ENCODE peak calls at places on chromosomes 1 and 21, in ten cellular contexts. L is psoas muscle, H is HFF-Myc, Z is esophagus muscularis mucosa, O is right atrium auricular region, D is GM12864, C is colonic mucosa, N is tibial nerve, M is hepatocyte, X is GM12878. B is an unnamed sample.

GRCh38 chr1:156128749-156129682 is 14.5 kb downstream of the LMNA start:
- DNase-seq in O (peak), L (peak), N (peak), X (no peak), M (peak), D (no peak), Z (no peak), H (peak), C (no peak), B (peak)

GRCh38 chr1:150810958-150811676 is 3.1 kb upstream of the CTSK start:
- DNase-seq in Z (no peak), C (peak), H (no peak), O (no peak), D (no peak), L (no peak), X (no peak), N (no peak), M (peak), B (no peak)

GRCh38 chr1:207006914-207007313 is 25.6 kb downstream of the C1orf116 start:
- DNase-seq in X (no peak), H (no peak), O (no peak), L (no peak), C (no peak), Z (no peak), D (no peak), N (no peak), M (no peak), B (no peak)

GRCh38 chr1:244381887-244382565 is 69.7 kb downstream of the ADSS2 start:
- DNase-seq in M (no peak), H (peak), D (no peak), O (peak), Z (no peak), C (no peak), L (no peak), N (no peak), X (no peak), B (no peak)

GRCh38 chr1:116806245-116806644 is 52.0 kb downstream of the CD2 start:
- DNase-seq in H (no peak), Z (peak), M (no peak), C (no peak), N (no peak), D (peak), L (no peak), O (peak), X (peak), B (no peak)

GRCh38 chr1:18118078-18118477 is 10.5 kb downstream of the IGSF21 start:
- DNase-seq in C (no peak), X (no peak), D (no peak), H (no peak), L (no peak), Z (no peak), O (no peak), N (no peak), M (no peak), B (peak)

GRCh38 chr1:119636500-119637089 is 11.5 kb downstream of the ZNF697 start:
- DNase-seq in O (no peak), H (no peak), M (no peak), N (no peak), D (no peak), Z (no peak), L (no peak), C (no peak), X (no peak), B (no peak)

GRCh38 chr1:91124989-91125417 is 103.2 kb upstream of the ZNF644 start:
- DNase-seq in C (no peak), Z (no peak), N (no peak), L (no peak), D (peak), O (no peak), M (peak), H (no peak), X (no peak), B (peak)

GRCh38 chr1:111541721-111542120 is 38.3 kb upstream of the ADORA3 start:
- DNase-seq in M (no peak), Z (no peak), N (no peak), O (no peak), H (no peak), C (no peak), X (no peak), L (no peak), D (no peak), B (no peak)

GRCh38 chr21:16502273-16502672 is 772.5 kb downstream of the USP25 start:
- DNase-seq in O (no peak), H (no peak), D (no peak), X (no peak), C (no peak), L (no peak), N (no peak), Z (no peak), M (no peak), B (no peak)

GRCh38 chr1:201153474-201154388 is 543 bp downstream of the TMEM9 start:
- DNase-seq in D (no peak), L (no peak), Z (no peak), M (no peak), C (no peak), O (no peak), X (no peak), H (no peak), N (peak), B (no peak)

GRCh38 chr1:203628185-203628996 is 1.8 kb downstream of the ATP2B4 start:
- DNase-seq in Z (no peak), X (no peak), O (peak), D (no peak), M (peak), H (no peak), N (no peak), C (peak), L (peak), B (peak)

GRCh38 chr1:17802164-17802563 is 47.0 kb downstream of the ACTL8 start:
- DNase-seq in L (no peak), Z (no peak), M (no peak), C (no peak), N (no peak), O (no peak), D (no peak), H (no peak), X (no peak), B (no peak)

GRCh38 chr1:29474274-29474824 is 238.0 kb downstream of the PTPRU start:
- DNase-seq in Z (no peak), N (no peak), H (no peak), D (no peak), O (no peak), X (no peak), M (peak), L (no peak), C (no peak), B (no peak)

GRCh38 chr1:160068231-160068630 is 1.7 kb downstream of the KCNJ10 start:
- DNase-seq in Z (no peak), C (no peak), L (no peak), X (no peak), M (no peak), O (no peak), H (no peak), D (no peak), N (no peak), B (no peak)

GRCh38 chr1:8497196-8497878 is 179.4 kb downstream of the SLC45A1 start:
- DNase-seq in L (no peak), O (no peak), H (no peak), N (no peak), C (no peak), D (no peak), Z (no peak), M (no peak), X (no peak), B (no peak)

GRCh38 chr1:58627221-58627620 is 50.2 kb upstream of the TACSTD2 start:
- DNase-seq in L (no peak), M (no peak), N (no peak), O (no peak), X (no peak), Z (no peak), H (no peak), C (no peak), D (no peak), B (no peak)

GRCh38 chr1:76379506-76379905 is 305.0 kb downstream of the ST6GALNAC3 start:
- DNase-seq in N (peak), Z (no peak), C (no peak), M (no peak), L (no peak), O (no peak), X (no peak), D (no peak), H (no peak), B (no peak)

DNA sequence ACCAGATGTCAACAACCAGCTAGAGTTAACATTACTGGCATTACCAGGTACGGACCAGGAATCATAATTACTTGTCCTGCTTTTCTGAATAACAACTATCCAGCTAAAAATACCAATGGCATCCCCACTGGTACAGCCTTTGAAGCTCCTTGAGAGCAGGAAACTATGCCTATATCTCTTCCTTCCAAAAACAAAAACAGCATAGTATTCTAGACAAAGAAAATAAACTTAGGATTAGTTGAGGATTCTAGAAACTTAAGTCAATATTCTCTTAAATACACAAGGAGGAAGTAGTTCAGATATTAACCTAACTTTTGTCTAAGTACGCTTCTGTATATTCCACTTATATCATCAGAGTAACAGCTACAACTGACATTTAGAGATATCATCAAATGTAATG is 3.0 kb downstream of the FUBP1 start:
- DNase-seq in L (no peak), O (no peak), C (no peak), Z (no peak), M (no peak), N (no peak), D (no peak), X (no peak), H (no peak), B (no peak)
- H3K4me3 ChIP-seq in L (peak), O (no peak), C (no peak), Z (peak), M (peak), N (no peak), D (peak), X (peak), H (peak), B (no peak)

DNA sequence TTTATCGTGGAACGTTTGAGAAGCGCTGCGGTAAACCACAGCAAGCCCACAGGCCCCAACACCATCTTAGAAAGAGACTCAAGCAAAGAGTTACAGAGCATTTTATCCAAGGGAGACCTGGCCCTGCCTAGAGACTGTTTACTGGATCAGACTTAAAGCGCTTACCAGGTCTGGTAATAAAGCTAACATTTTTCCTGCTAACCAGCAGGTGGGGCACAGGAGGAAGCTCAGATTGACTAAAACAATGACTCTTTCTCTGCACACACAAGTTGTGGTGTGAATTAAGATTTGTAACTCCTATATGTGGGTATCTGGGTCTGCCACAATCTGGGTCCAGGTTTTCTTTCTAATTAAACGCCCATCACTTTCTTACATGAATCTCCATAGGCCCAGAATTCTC is 136.5 kb upstream of the ETS2 start:
- DNase-seq in X (no peak), M (peak), H (no peak), O (no peak), D (no peak), N (no peak), Z (no peak), C (peak), L (no peak), B (no peak)
- TF ChIP-seq CTCF in X (peak), M (peak), H (peak), O (peak), D (peak), N (no peak), Z (no peak), C (peak), L (no peak), B (peak)

GRCh38 chr1:27523666-27524020 is 33.7 kb upstream of the WASF2 start:
- DNase-seq in O (no peak), Z (no peak), H (no peak), X (no peak), L (no peak), D (no peak), N (no peak), M (peak), C (no peak), B (no peak)

GRCh38 chr1:27520651-27521050 is 30.7 kb upstream of the WASF2 start:
- DNase-seq in X (no peak), H (no peak), M (no peak), L (no peak), D (no peak), C (no peak), Z (no peak), O (no peak), N (no peak), B (no peak)

GRCh38 chr1:27522148-27522859 is 32.3 kb upstream of the WASF2 start:
- DNase-seq in N (no peak), M (no peak), L (no peak), Z (no peak), O (no peak), D (no peak), H (no peak), C (no peak), X (no peak), B (peak)

GRCh38 chr1:27521336-27522147 is 31.6 kb upstream of the WASF2 start:
- DNase-seq in N (no peak), C (no peak), O (no peak), H (no peak), D (no peak), M (no peak), Z (no peak), X (no peak), L (peak), B (peak)

GRCh38 chr1:27522860-27523665 is 33.1 kb upstream of the WASF2 start:
- DNase-seq in L (peak), O (no peak), Z (no peak), H (no peak), D (no peak), C (no peak), X (no peak), N (no peak), M (peak), B (peak)
- H3K4me3 ChIP-seq in L (peak), O (peak), Z (peak), H (no peak), D (no peak), C (no peak), X (no peak), N (no peak), M (no peak), B (peak)

GRCh38 chr1:217389895-217390294 is 241.0 kb downstream of the GPATCH2 start:
- DNase-seq in L (no peak), N (no peak), O (no peak), M (no peak), C (no peak), Z (no peak), D (no peak), X (no peak), H (no peak), B (no peak)

GRCh38 chr1:217393901-217394300 is 237.0 kb downstream of the GPATCH2 start:
- DNase-seq in X (no peak), M (peak), Z (peak), O (no peak), H (no peak), L (no peak), D (no peak), C (no peak), N (no peak), B (no peak)
- TF ChIP-seq CTCF in X (peak), M (peak), Z (peak), O (peak), H (no peak), L (no peak), D (no peak), C (no peak), N (peak), B (no peak)